ENCODE peak calls at places on chromosome X, in six cellular contexts. N, A, T, Z, X and E are unnamed samples.
A peak's percentile ranks its signal among the peaks of the same experiment; 100 is the strongest.

GRCh38 chrX:68832101-68832416 is 3.2 kb downstream of the EFNB1 start:
- DNase-seq in N (no peak), A (no peak), T (no peak), Z (peak; percentile 19), X (no peak), E (no peak)

GRCh38 chrX:24150051-24150790 is 692 bp downstream of the ZFX start:
- DNase-seq in N (peak; percentile 94), A (peak; percentile 80), T (peak; percentile 94), Z (peak; percentile 89), X (peak; percentile 75), E (peak; percentile 76)

GRCh38 chrX:41561045-41561444 is 113.9 kb downstream of the NYX start:
- DNase-seq in N (no peak), A (peak; percentile 3), T (peak; percentile 49), Z (no peak), X (no peak), E (no peak)

GRCh38 chrX:24369816-24370215 is 9.4 kb downstream of the SUPT20HL1 start:
- DNase-seq in N (no peak), A (no peak), T (no peak), Z (no peak), X (no peak), E (no peak)

GRCh38 chrX:52078133-52078532 is 9.2 kb upstream of the MAGED4B start:
- DNase-seq in N (no peak), A (no peak), T (no peak), Z (no peak), X (no peak), E (no peak)

GRCh38 chrX:48770296-48770695 is 8.7 kb downstream of the GLOD5 start:
- DNase-seq in N (no peak), A (no peak), T (no peak), Z (no peak), X (no peak), E (no peak)

GRCh38 chrX:57528670-57529255 is 63.0 kb upstream of the ZXDB start:
- DNase-seq in N (no peak), A (no peak), T (peak; percentile 13), Z (no peak), X (no peak), E (no peak)

GRCh38 chrX:101347859-101348451 is 587 bp downstream of the TIMM8A start:
- DNase-seq in N (no peak), A (peak; percentile 1), T (peak; percentile 5), Z (no peak), X (no peak), E (no peak)

GRCh38 chrX:50098241-50098640 is 102.6 kb downstream of the AKAP4 start:
- DNase-seq in N (no peak), A (no peak), T (no peak), Z (no peak), X (no peak), E (no peak)

GRCh38 chrX:138287200-138287865 is 424.2 kb downstream of the FGF13 start:
- DNase-seq in N (no peak), A (no peak), T (no peak), Z (no peak), X (no peak), E (no peak)

GRCh38 chrX:153061732-153062131 is 5.5 kb downstream of the PNMA3 start:
- DNase-seq in N (no peak), A (no peak), T (no peak), Z (no peak), X (no peak), E (no peak)

GRCh38 chrX:103889216-103889615 is 57.2 kb upstream of the RAB9B start:
- DNase-seq in N (no peak), A (no peak), T (no peak), Z (no peak), X (no peak), E (no peak)

GRCh38 chrX:118392726-118393125 is 46.8 kb downstream of the WDR44 start:
- DNase-seq in N (no peak), A (no peak), T (no peak), Z (no peak), X (no peak), E (no peak)

GRCh38 chrX:86133761-86134160 is 14.5 kb upstream of the DACH2 start:
- DNase-seq in N (no peak), A (no peak), T (peak; percentile 17), Z (no peak), X (no peak), E (no peak)

GRCh38 chrX:30612250-30612655 is 34.7 kb upstream of the TASL start:
- DNase-seq in N (no peak), A (no peak), T (no peak), Z (no peak), X (no peak), E (no peak)

GRCh38 chrX:26783512-26784225 is 567.7 kb downstream of the MAGEB5 start:
- DNase-seq in N (no peak), A (no peak), T (peak; percentile 40), Z (no peak), X (no peak), E (no peak)

GRCh38 chrX:36957425-36958328 is 50.5 kb upstream of the FAM47C start:
- DNase-seq in N (no peak), A (no peak), T (peak; percentile 25), Z (no peak), X (no peak), E (no peak)

GRCh38 chrX:29257516-29257915 is 670.3 kb downstream of the IL1RAPL1 start:
- DNase-seq in N (no peak), A (no peak), T (no peak), Z (no peak), X (no peak), E (no peak)

GRCh38 chrX:24100713-24101112 is 46.0 kb downstream of the EIF2S3 start:
- DNase-seq in N (no peak), A (no peak), T (no peak), Z (no peak), X (no peak), E (no peak)

GRCh38 chrX:138886769-138887168 is 175.3 kb upstream of the FGF13 start:
- DNase-seq in N (no peak), A (no peak), T (no peak), Z (no peak), X (peak; percentile 54), E (peak; percentile 14)

GRCh38 chrX:134599173-134599914 is 58.9 kb downstream of the PLAC1 start:
- DNase-seq in N (no peak), A (no peak), T (no peak), Z (no peak), X (no peak), E (no peak)

GRCh38 chrX:41516995-41517660 is 70.0 kb downstream of the NYX start:
- DNase-seq in N (no peak), A (no peak), T (no peak), Z (no peak), X (no peak), E (no peak)

GRCh38 chrX:142040906-142041305 is 137.2 kb downstream of the MAGEC1 start:
- DNase-seq in N (no peak), A (no peak), T (no peak), Z (no peak), X (no peak), E (no peak)

GRCh38 chrX:45515262-45516215 is 314.9 kb upstream of the DIPK2B start:
- DNase-seq in N (no peak), A (peak; percentile 71), T (peak; percentile 95), Z (no peak), X (no peak), E (peak; percentile 69)
- TF ChIP-seq POLR2A in N (no peak), A (peak; percentile 45), T (no peak), Z (no peak), X (no peak), E (no peak)

DNA sequence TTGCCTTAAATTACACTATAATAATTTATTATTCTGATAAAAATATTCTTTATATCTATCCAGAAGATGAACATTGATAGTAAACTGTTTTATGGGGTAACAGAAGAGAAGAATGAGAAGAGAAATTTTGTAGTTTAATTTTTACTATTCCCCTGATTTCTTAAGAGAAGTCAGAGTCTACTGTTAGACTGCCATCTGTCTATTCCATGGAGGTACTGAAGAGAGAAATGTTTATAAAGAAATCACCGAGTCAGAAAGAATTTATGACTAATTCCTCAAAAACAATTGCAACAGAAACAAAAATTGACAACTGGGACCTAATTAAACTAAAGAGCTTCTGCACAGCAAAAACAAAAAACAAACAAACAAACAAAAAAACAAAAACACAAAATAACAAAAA is 149.9 kb downstream of the FGF16 start:
- DNase-seq in N (no peak), A (no peak), T (peak; percentile 16), Z (no peak), X (no peak), E (no peak)
- TF ChIP-seq CTCF in N (peak; percentile 33), A (no peak), T (peak; percentile 44), Z (no peak), X (no peak), E (no peak)

GRCh38 chrX:1659664-1660461 is 45.0 kb downstream of the ASMT start:
- DNase-seq in N (no peak), A (no peak), T (no peak), Z (no peak), X (no peak), E (peak; percentile 80)

GRCh38 chrX:1657367-1658082 is 42.7 kb downstream of the ASMT start:
- DNase-seq in N (no peak), A (no peak), T (peak; percentile 66), Z (peak; percentile 61), X (no peak), E (no peak)

GRCh38 chrX:1658083-1658463 is 43.2 kb downstream of the ASMT start:
- DNase-seq in N (no peak), A (no peak), T (peak; percentile 14), Z (no peak), X (no peak), E (peak; percentile 70)

GRCh38 chrX:1661048-1661921 is 46.4 kb downstream of the ASMT start:
- DNase-seq in N (no peak), A (peak; percentile 14), T (peak; percentile 56), Z (peak; percentile 81), X (no peak), E (peak; percentile 29)

DNA sequence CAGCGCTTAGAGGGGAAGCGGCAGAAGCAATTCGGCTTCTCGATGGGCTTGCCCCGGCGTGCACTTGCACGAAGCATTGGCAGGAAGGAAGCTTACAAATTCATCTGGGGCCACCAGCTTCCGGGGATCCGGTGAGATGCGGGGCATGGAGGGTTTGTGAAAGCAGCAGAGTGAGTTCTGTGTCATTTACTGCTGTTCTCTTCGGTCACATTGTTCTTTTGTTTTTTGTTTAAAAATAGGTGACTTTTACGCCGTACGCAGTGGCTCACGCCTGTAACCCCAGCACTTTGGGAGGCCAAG is 47.0 kb downstream of the ASMT start:
- DNase-seq in N (no peak), A (no peak), T (no peak), Z (no peak), X (no peak), E (peak; percentile 75)
- TF ChIP-seq POLR2A in N (no peak), A (no peak), T (no peak), Z (no peak), X (no peak), E (no peak)

GRCh38 chrX:53458082-53458481 is 23.9 kb upstream of the HSD17B10 start:
- DNase-seq in N (no peak), A (no peak), T (peak; percentile 29), Z (no peak), X (no peak), E (no peak)

GRCh38 chrX:53452812-53453211 is 18.6 kb upstream of the HSD17B10 start:
- DNase-seq in N (no peak), A (no peak), T (no peak), Z (no peak), X (no peak), E (no peak)

DNA sequence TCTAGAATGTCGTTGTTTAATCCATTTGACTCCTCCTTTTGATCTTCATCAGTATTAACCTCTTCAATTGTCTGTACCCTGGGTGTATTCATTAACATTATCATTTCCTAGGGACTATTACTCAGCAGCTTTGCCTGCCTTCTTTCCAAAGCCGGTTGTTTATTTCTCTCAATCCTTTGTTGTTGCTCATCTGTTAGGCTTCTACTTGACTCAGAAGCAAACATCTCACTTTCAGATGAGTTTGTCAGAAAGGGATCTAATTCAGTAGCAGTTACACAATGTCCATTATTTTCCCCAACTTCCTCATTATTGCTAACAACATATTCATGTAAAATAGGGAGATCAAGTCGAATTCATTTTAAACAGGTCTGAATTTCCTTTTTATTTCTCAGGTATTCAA is 22.1 kb upstream of the HSD17B10 start:
- DNase-seq in N (no peak), A (no peak), T (peak; percentile 59), Z (no peak), X (no peak), E (no peak)
- TF ChIP-seq CTCF in N (no peak), A (no peak), T (no peak), Z (no peak), X (no peak), E (no peak)